ENCODE peak calls at places on chromosome 5, in four cellular contexts. One of them, this sample, is unnamed. For H3K9me3, the result is how much of the 10 kb centered on the place peaks cover.

GRCh38 chr5:50559955-50560354 is 106.5 kb upstream of the PARP8 start:
- DNase-seq in PC-9: no peak
- DNase-seq in stomach: no peak
- DNase-seq in lower lobe of right lung: no peak
- DNase-seq in this sample: no peak

GRCh38 chr5:151492729-151493128 is 45.3 kb downstream of the SLC36A1 start:
- DNase-seq in PC-9: no peak
- DNase-seq in stomach: no peak
- DNase-seq in lower lobe of right lung: no peak
- DNase-seq in this sample: no peak

GRCh38 chr5:3301316-3301715 is 294.3 kb upstream of the IRX1 start:
- DNase-seq in PC-9: no peak
- DNase-seq in stomach: no peak
- DNase-seq in lower lobe of right lung: no peak
- DNase-seq in this sample: no peak

GRCh38 chr5:150626853-150627276 is 13.6 kb upstream of the SYNPO start:
- DNase-seq in stomach: peak
- DNase-seq in PC-9: no peak
- DNase-seq in lower lobe of right lung: peak
- DNase-seq in this sample: peak

GRCh38 chr5:132526290-132526973 is 16.9 kb downstream of the IL5 start:
- DNase-seq in PC-9: peak
- DNase-seq in lower lobe of right lung: peak
- DNase-seq in stomach: peak
- DNase-seq in this sample: no peak

GRCh38 chr5:164175083-164175482 is 669.7 kb downstream of the MAT2B start:
- DNase-seq in stomach: no peak
- DNase-seq in PC-9: no peak
- DNase-seq in lower lobe of right lung: no peak
- DNase-seq in this sample: no peak

GRCh38 chr5:123875444-123876264 is 363.7 kb downstream of the CSNK1G3 start:
- DNase-seq in PC-9: no peak
- DNase-seq in lower lobe of right lung: no peak
- DNase-seq in stomach: no peak
- DNase-seq in this sample: no peak

GRCh38 chr5:9619331-9620092 is 10.6 kb downstream of the TAS2R1 start:
- DNase-seq in stomach: no peak
- DNase-seq in lower lobe of right lung: no peak
- DNase-seq in PC-9: no peak
- DNase-seq in this sample: no peak

GRCh38 chr5:179284751-179285191 is 60.5 kb downstream of the ADAMTS2 start:
- DNase-seq in PC-9: no peak
- DNase-seq in lower lobe of right lung: no peak
- DNase-seq in stomach: no peak
- DNase-seq in this sample: peak

GRCh38 chr5:178126556-178126955 is 4.3 kb upstream of the RMND5B start:
- DNase-seq in lower lobe of right lung: no peak
- DNase-seq in stomach: no peak
- DNase-seq in PC-9: no peak
- DNase-seq in this sample: no peak

GRCh38 chr5:6222121-6222520 is 156.2 kb downstream of the MED10 start:
- DNase-seq in lower lobe of right lung: no peak
- DNase-seq in PC-9: no peak
- DNase-seq in stomach: no peak
- DNase-seq in this sample: no peak

GRCh38 chr5:78809444-78809843 is 160.9 kb upstream of the LHFPL2 start:
- DNase-seq in lower lobe of right lung: no peak
- DNase-seq in PC-9: no peak
- DNase-seq in stomach: no peak
- DNase-seq in this sample: no peak

GRCh38 chr5:96668725-96669124 is 6.5 kb downstream of the CAST start:
- DNase-seq in lower lobe of right lung: no peak
- DNase-seq in PC-9: no peak
- DNase-seq in stomach: no peak
- DNase-seq in this sample: no peak

GRCh38 chr5:140246378-140247122 is 56.4 kb downstream of the PFDN1 start:
- DNase-seq in stomach: no peak
- DNase-seq in PC-9: no peak
- DNase-seq in lower lobe of right lung: no peak
- DNase-seq in this sample: peak

GRCh38 chr5:140041492-140042421 is 1.3 kb downstream of the NRG2 start:
- DNase-seq in lower lobe of right lung: peak
- DNase-seq in PC-9: peak
- DNase-seq in stomach: peak
- DNase-seq in this sample: peak

GRCh38 chr5:15993334-15993733 is 186.3 kb downstream of the MARCHF11 start:
- DNase-seq in stomach: no peak
- DNase-seq in lower lobe of right lung: no peak
- DNase-seq in PC-9: no peak
- DNase-seq in this sample: no peak

GRCh38 chr5:31671339-31671741 is 32.4 kb downstream of the PDZD2 start:
- DNase-seq in lower lobe of right lung: no peak
- DNase-seq in stomach: no peak
- DNase-seq in PC-9: no peak
- DNase-seq in this sample: no peak

GRCh38 chr5:143340891-143341685 is 62.4 kb downstream of the NR3C1 start:
- DNase-seq in lower lobe of right lung: no peak
- DNase-seq in PC-9: no peak
- DNase-seq in stomach: no peak
- DNase-seq in this sample: no peak

GRCh38 chr5:159286420-159287035 is 23.4 kb downstream of the UBLCP1 start:
- DNase-seq in PC-9: no peak
- DNase-seq in stomach: no peak
- DNase-seq in lower lobe of right lung: no peak
- DNase-seq in this sample: no peak

GRCh38 chr5:178416919-178417318 is 173.3 kb downstream of the COL23A1 start:
- DNase-seq in stomach: no peak
- DNase-seq in lower lobe of right lung: no peak
- DNase-seq in PC-9: no peak
- DNase-seq in this sample: peak

GRCh38 chr5:12246016-12246415 is 341.8 kb upstream of the CTNND2 start:
- DNase-seq in PC-9: no peak
- DNase-seq in lower lobe of right lung: no peak
- DNase-seq in stomach: no peak
- DNase-seq in this sample: no peak

GRCh38 chr5:104914536-104915070 is 1352.0 kb upstream of the NUDT12 start:
- DNase-seq in lower lobe of right lung: no peak
- DNase-seq in stomach: no peak
- DNase-seq in PC-9: no peak
- DNase-seq in this sample: no peak

GRCh38 chr5:73564644-73565165 is 734 bp downstream of the ANKRA2 start:
- DNase-seq in PC-9: no peak
- DNase-seq in stomach: no peak
- DNase-seq in lower lobe of right lung: no peak
- DNase-seq in this sample: no peak

GRCh38 chr5:170218730-170219129 is 14.1 kb upstream of the C5orf58 start:
- DNase-seq in stomach: no peak
- DNase-seq in PC-9: no peak
- DNase-seq in lower lobe of right lung: no peak
- DNase-seq in this sample: no peak

GRCh38 chr5:7094626-7095025 is 301.3 kb upstream of the ADCY2 start:
- DNase-seq in PC-9: no peak
- DNase-seq in stomach: no peak
- DNase-seq in lower lobe of right lung: no peak
- DNase-seq in this sample: no peak

GRCh38 chr5:132207783-132208182 is 19.9 kb downstream of the P4HA2 start:
- DNase-seq in stomach: no peak
- DNase-seq in PC-9: peak
- DNase-seq in lower lobe of right lung: no peak
- DNase-seq in this sample: no peak

GRCh38 chr5:71601222-71602026 is 14.3 kb downstream of the MCCC2 start:
- DNase-seq in lower lobe of right lung: no peak
- DNase-seq in stomach: peak
- DNase-seq in PC-9: peak
- DNase-seq in this sample: no peak

GRCh38 chr5:57532513-57533497 is 50.2 kb upstream of the ACTBL2 start:
- DNase-seq in stomach: no peak
- DNase-seq in PC-9: no peak
- DNase-seq in lower lobe of right lung: no peak
- DNase-seq in this sample: no peak

GRCh38 chr5:54758038-54758437 is 227.4 kb downstream of the ESM1 start:
- DNase-seq in stomach: no peak
- DNase-seq in lower lobe of right lung: no peak
- DNase-seq in PC-9: no peak
- DNase-seq in this sample: no peak

GRCh38 chr5:93191016-93191415 is 390.0 kb downstream of the NR2F1-AS1 start:
- DNase-seq in stomach: no peak
- DNase-seq in PC-9: no peak
- DNase-seq in lower lobe of right lung: no peak
- DNase-seq in this sample: no peak

GRCh38 chr5:93741136-93741811 is at the start of gene POU5F2:
- DNase-seq in lower lobe of right lung: no peak
- DNase-seq in PC-9: no peak
- DNase-seq in stomach: no peak
- DNase-seq in this sample: no peak

GRCh38 chr5:44001675-44002380 is 387.4 kb downstream of the FGF10 start:
- DNase-seq in PC-9: no peak
- DNase-seq in lower lobe of right lung: no peak
- DNase-seq in stomach: no peak
- DNase-seq in this sample: no peak

GRCh38 chr5:43993634-43994395 is 390.8 kb downstream of the NNT start:
- DNase-seq in PC-9: no peak
- DNase-seq in stomach: no peak
- DNase-seq in lower lobe of right lung: no peak
- DNase-seq in this sample: no peak

GRCh38 chr5:44002381-44002901 is 386.8 kb downstream of the FGF10 start:
- DNase-seq in stomach: peak
- DNase-seq in PC-9: peak
- DNase-seq in lower lobe of right lung: peak
- DNase-seq in this sample: no peak

GRCh38 chr5:43996221-43996620 is 393.0 kb downstream of the FGF10 start:
- DNase-seq in PC-9: no peak
- DNase-seq in lower lobe of right lung: no peak
- DNase-seq in stomach: no peak
- DNase-seq in this sample: no peak

DNA sequence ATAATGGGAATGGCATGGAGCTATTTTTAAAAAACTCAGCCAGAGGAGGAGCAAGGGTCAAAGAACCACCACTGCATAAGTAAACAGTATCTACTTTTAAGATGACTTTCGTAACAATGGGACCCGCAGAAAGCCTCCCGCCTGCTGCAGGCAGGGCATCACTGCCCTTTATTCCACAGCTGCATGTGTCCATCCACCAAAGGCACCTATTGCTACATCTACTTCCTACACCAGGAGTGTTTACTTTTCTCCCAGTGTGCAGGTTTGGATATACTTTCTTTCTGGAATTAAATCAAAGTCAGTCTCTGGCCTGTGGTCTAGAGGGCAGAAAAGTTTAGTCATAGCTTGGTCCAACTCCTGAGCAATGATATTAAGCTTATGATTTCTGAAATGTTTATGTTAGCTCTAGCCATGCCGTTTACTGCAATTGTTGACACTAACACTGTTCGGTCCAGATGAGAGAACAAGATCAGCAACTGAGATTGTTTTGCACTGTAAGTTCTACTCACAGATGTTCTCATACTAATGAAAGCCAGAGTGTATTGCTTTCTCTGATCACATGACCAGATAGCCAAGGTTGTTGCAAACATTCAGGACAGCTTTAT is 391.5 kb downstream of the FGF10 start:
- DNase-seq in stomach: no peak
- DNase-seq in PC-9: no peak
- DNase-seq in lower lobe of right lung: no peak
- DNase-seq in this sample: no peak
- TF ChIP-seq CTCF in stomach: no peak
- TF ChIP-seq CTCF in PC-9: no peak
- TF ChIP-seq CTCF in lower lobe of right lung: no peak
- TF ChIP-seq CTCF in this sample: no peak

DNA sequence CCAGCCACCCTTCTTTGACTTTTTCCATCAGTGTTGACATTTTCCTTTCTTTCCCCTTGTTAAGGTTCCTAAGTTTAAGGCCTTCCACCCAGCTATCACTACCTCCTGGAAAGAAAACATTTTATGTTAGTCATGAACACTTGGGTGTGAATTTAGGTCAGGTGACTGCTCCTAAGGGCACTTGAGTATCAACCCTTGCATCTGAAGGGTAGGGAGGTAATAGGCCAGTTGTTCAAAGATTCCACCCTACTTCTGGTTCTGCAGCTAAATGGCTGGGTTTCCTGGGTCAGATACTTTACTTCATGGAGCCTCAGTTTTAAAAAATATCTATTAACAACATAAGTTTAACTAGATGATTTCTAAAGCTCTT is 49.1 kb upstream of the OSMR start:
- DNase-seq in PC-9: no peak
- DNase-seq in lower lobe of right lung: no peak
- DNase-seq in stomach: no peak
- DNase-seq in this sample: no peak
- H3K27ac ChIP-seq in PC-9: no peak
- H3K27ac ChIP-seq in lower lobe of right lung: peak
- H3K27ac ChIP-seq in stomach: peak
- H3K27ac ChIP-seq in this sample: no peak

DNA sequence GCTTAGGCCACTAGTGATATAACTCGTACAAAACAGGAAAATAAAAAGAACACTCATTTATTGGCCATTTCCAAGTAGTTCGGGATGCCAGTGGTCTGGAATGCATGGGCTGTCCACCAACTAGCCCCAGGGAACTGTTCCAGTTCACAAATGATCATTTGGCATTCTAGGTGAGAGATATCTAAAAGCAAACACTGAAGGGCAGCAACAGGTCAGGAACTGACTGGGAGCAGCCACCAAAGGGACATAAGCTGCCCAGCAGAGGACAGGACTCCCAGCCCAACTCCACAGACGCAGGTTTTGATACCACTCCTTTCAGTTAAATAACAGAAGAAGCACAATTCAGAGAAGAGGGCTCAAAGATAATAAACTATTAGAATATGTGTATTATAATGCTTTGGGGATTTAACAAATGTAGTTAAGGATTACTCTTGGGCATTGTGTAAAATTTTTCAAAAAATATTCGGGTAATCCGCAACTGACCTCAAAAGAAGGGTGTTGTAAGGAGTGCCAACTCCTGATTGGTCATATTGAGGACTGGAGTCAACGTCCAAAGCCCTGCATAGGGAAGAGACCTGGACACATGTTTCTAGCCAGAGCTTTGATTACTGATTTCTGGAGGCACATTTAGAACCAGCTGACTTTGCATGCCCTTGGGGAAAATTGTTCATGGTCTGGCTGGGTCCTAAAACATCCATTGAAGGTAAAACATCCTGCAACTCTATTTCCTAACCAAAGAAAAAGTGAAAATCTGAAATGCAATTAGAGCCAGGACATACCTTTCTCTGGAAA is 320.0 kb downstream of the DNAH5 start:
- DNase-seq in PC-9: peak
- DNase-seq in stomach: no peak
- DNase-seq in lower lobe of right lung: no peak
- DNase-seq in this sample: no peak
- H3K9me3 ChIP-seq in PC-9: under half
- H3K9me3 ChIP-seq in stomach: under half
- H3K9me3 ChIP-seq in lower lobe of right lung: under half
- H3K9me3 ChIP-seq in this sample: under half

DNA sequence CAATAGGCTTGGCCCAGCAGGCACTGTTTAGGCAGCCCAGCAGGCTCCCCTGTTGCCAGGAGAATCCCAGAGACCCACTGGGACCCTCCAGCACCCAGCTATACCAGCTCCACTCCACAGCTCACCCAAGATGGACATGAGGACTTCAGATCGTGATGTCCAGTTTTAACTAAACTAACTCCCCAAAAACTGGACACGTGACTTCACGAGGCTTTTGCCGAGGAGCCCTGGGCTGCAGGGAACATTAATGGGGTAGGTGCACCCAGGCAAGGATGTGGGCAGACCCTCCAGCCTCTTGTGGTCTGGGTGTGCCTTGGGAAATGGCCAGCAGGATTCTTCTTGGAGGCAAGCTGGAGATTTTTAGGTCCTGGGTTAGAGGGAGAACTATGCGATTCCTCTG is 8.9 kb upstream of the NKD2 start:
- DNase-seq in PC-9: no peak
- DNase-seq in stomach: peak
- DNase-seq in lower lobe of right lung: no peak
- DNase-seq in this sample: peak
- TF ChIP-seq CTCF in PC-9: no peak
- TF ChIP-seq CTCF in stomach: no peak
- TF ChIP-seq CTCF in lower lobe of right lung: no peak
- TF ChIP-seq CTCF in this sample: no peak